ENCODE peak calls at places on chromosomes 12 and 14, in four cellular contexts. One of them, this sample, is unnamed.

GRCh38 chr14:50060871-50061663 is 55.3 kb downstream of the VCPKMT start:
- DNase-seq in HL-60: peak; percentile 73
- DNase-seq in K562: peak; percentile 60
- DNase-seq in GM12878: no peak
- DNase-seq in this sample: no peak

GRCh38 chr14:58151701-58152568 is at the start of gene ARMH4:
- DNase-seq in K562: peak; percentile 74
- DNase-seq in HL-60: peak; percentile 72
- DNase-seq in GM12878: no peak
- DNase-seq in this sample: peak; percentile 64

GRCh38 chr12:63317880-63318279 is 166.9 kb upstream of the AVPR1A start:
- DNase-seq in GM12878: no peak
- DNase-seq in K562: no peak
- DNase-seq in HL-60: no peak
- DNase-seq in this sample: no peak

GRCh38 chr14:21768116-21768874 is 94.7 kb upstream of the OR4E1 start:
- DNase-seq in K562: peak; percentile 17
- DNase-seq in GM12878: peak; percentile 5
- DNase-seq in HL-60: peak; percentile 12
- DNase-seq in this sample: no peak

GRCh38 chr12:120988658-120989057 is 10.3 kb downstream of the HNF1A start:
- DNase-seq in K562: no peak
- DNase-seq in HL-60: no peak
- DNase-seq in GM12878: no peak
- DNase-seq in this sample: no peak

GRCh38 chr14:70692210-70692609 is 50.5 kb downstream of the TTC9 start:
- DNase-seq in K562: no peak
- DNase-seq in GM12878: no peak
- DNase-seq in HL-60: no peak
- DNase-seq in this sample: no peak

GRCh38 chr14:30375280-30375892 is 183.6 kb upstream of the G2E3 start:
- DNase-seq in HL-60: peak; percentile 64
- DNase-seq in GM12878: no peak
- DNase-seq in K562: peak; percentile 49
- DNase-seq in this sample: peak; percentile 15

GRCh38 chr14:89279649-89280232 is 137.3 kb downstream of the FOXN3 start:
- DNase-seq in GM12878: no peak
- DNase-seq in HL-60: no peak
- DNase-seq in K562: no peak
- DNase-seq in this sample: no peak

GRCh38 chr12:52202361-52203078 is 10.7 kb upstream of the KRT80 start:
- DNase-seq in HL-60: peak; percentile 39
- DNase-seq in K562: no peak
- DNase-seq in GM12878: no peak
- DNase-seq in this sample: no peak

GRCh38 chr12:73053903-73054302 is 781.7 kb downstream of the TRHDE start:
- DNase-seq in HL-60: no peak
- DNase-seq in K562: no peak
- DNase-seq in GM12878: no peak
- DNase-seq in this sample: no peak

GRCh38 chr12:127273621-127274020 is 993.3 kb upstream of the TMEM132C start:
- DNase-seq in HL-60: no peak
- DNase-seq in GM12878: no peak
- DNase-seq in K562: no peak
- DNase-seq in this sample: no peak

GRCh38 chr14:67395876-67396189 is 16.1 kb downstream of the PLEK2 start:
- DNase-seq in HL-60: no peak
- DNase-seq in K562: no peak
- DNase-seq in GM12878: no peak
- DNase-seq in this sample: no peak

GRCh38 chr12:67681941-67682340 is 33.4 kb downstream of the DYRK2 start:
- DNase-seq in K562: no peak
- DNase-seq in HL-60: no peak
- DNase-seq in GM12878: no peak
- DNase-seq in this sample: no peak

GRCh38 chr14:77144412-77145115 is 3.0 kb upstream of the ZDHHC22 start:
- DNase-seq in K562: no peak
- DNase-seq in HL-60: no peak
- DNase-seq in GM12878: no peak
- DNase-seq in this sample: no peak

GRCh38 chr12:104507672-104508071 is 50.9 kb downstream of the CHST11 start:
- DNase-seq in HL-60: no peak
- DNase-seq in GM12878: no peak
- DNase-seq in K562: peak; percentile 67
- DNase-seq in this sample: no peak

GRCh38 chr12:32502693-32503510 is 103.5 kb downstream of the FGD4 start:
- DNase-seq in HL-60: peak; percentile 75
- DNase-seq in K562: no peak
- DNase-seq in GM12878: no peak
- DNase-seq in this sample: no peak

GRCh38 chr12:55925870-55926737 is 1.6 kb downstream of the PYM1 start:
- DNase-seq in K562: no peak
- DNase-seq in GM12878: no peak
- DNase-seq in HL-60: no peak
- DNase-seq in this sample: no peak

GRCh38 chr12:124461241-124461673 is 106.2 kb downstream of the NCOR2 start:
- DNase-seq in K562: no peak
- DNase-seq in HL-60: no peak
- DNase-seq in GM12878: no peak
- DNase-seq in this sample: no peak
- TF ChIP-seq SPI1 in K562: no peak
- TF ChIP-seq SPI1 in HL-60: no peak
- TF ChIP-seq SPI1 in GM12878: no peak
- TF ChIP-seq SPI1 in this sample: no peak

GRCh38 chr14:101088395-101088667 is 184.8 kb upstream of the RTL1 start:
- DNase-seq in K562: no peak
- DNase-seq in HL-60: no peak
- DNase-seq in GM12878: no peak
- DNase-seq in this sample: no peak
- TF ChIP-seq POLR2AphosphoS5 in K562: no peak
- TF ChIP-seq POLR2AphosphoS5 in HL-60: no peak
- TF ChIP-seq POLR2AphosphoS5 in GM12878: no peak
- TF ChIP-seq POLR2AphosphoS5 in this sample: no peak

GRCh38 chr14:23345987-23346692 is 6.5 kb downstream of the SLC22A17 start:
- DNase-seq in HL-60: no peak
- DNase-seq in GM12878: no peak
- DNase-seq in K562: peak; percentile 61
- DNase-seq in this sample: no peak
- TF ChIP-seq SPI1 in HL-60: no peak
- TF ChIP-seq SPI1 in GM12878: no peak
- TF ChIP-seq SPI1 in K562: no peak
- TF ChIP-seq SPI1 in this sample: no peak

GRCh38 chr12:130983328-130984017 is 29.8 kb downstream of the ADGRD1 start:
- DNase-seq in K562: no peak
- DNase-seq in GM12878: no peak
- DNase-seq in HL-60: no peak
- DNase-seq in this sample: no peak
- TF ChIP-seq POLR2AphosphoS5 in K562: no peak
- TF ChIP-seq POLR2AphosphoS5 in GM12878: no peak
- TF ChIP-seq POLR2AphosphoS5 in HL-60: no peak
- TF ChIP-seq POLR2AphosphoS5 in this sample: no peak

GRCh38 chr12:65879878-65880277 is 55.6 kb downstream of the HMGA2 start:
- DNase-seq in GM12878: no peak
- DNase-seq in HL-60: no peak
- DNase-seq in K562: no peak
- DNase-seq in this sample: no peak
- TF ChIP-seq SPI1 in GM12878: no peak
- TF ChIP-seq SPI1 in HL-60: no peak
- TF ChIP-seq SPI1 in K562: no peak
- TF ChIP-seq SPI1 in this sample: no peak

DNA sequence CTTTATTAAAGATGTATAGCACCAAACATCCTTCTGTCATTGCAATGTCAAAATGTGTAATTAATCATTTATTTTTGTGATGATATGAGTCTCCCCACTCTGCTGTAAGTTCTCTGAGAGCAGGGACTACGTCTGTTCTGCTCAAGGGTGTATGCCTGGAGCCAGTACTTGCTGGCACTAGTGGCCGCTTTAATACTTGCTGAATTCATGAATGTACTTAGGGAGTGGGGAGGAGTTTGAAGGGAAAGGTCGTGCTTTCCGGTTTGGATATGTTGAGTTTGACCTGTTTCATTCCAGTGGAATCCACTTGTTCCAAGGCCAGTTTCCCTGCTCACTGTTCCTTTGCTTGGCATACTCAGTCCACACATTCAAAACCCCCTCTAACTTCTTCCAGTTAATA is 1.9 kb upstream of the DCAF5 start:
- DNase-seq in K562: no peak
- DNase-seq in GM12878: no peak
- DNase-seq in HL-60: no peak
- DNase-seq in this sample: no peak
- TF ChIP-seq POLR2AphosphoS5 in K562: no peak
- TF ChIP-seq POLR2AphosphoS5 in GM12878: no peak
- TF ChIP-seq POLR2AphosphoS5 in HL-60: no peak
- TF ChIP-seq POLR2AphosphoS5 in this sample: no peak

GRCh38 chr12:122182887-122183587 is at the start of gene LRRC43:
- DNase-seq in HL-60: peak; percentile 32
- DNase-seq in GM12878: no peak
- DNase-seq in K562: no peak
- DNase-seq in this sample: peak; percentile 59
- TF ChIP-seq SPI1 in HL-60: no peak
- TF ChIP-seq SPI1 in GM12878: no peak
- TF ChIP-seq SPI1 in K562: no peak
- TF ChIP-seq SPI1 in this sample: no peak

This sample was measured in GM12891.